ENCODE peak calls at places on chromosome 3, in ten cellular contexts. E is uterus, N is BJ, T is mesothelial cell of epicardium, X is GM12865, H is kidney, R is MCF 10A, U is tibial artery, J is GM06990, Y is epithelial cell of esophagus. Q is an unnamed sample.

GRCh38 chr3:148030975-148031374 is 621.8 kb downstream of the ZIC1 start:
- DNase-seq in X (no peak), R (no peak), N (no peak), Y (no peak), T (no peak), E (no peak), U (no peak), H (no peak), J (no peak), Q (no peak)

GRCh38 chr3:154121236-154122095 is at the start of gene ARHGEF26:
- DNase-seq in U (peak), J (peak), Y (peak), X (peak), N (no peak), E (peak), T (peak), H (peak), R (peak), Q (no peak)

GRCh38 chr3:66267031-66267430 is 46.2 kb downstream of the SLC25A26 start:
- DNase-seq in N (no peak), E (no peak), J (no peak), T (no peak), X (no peak), Y (no peak), H (no peak), R (no peak), U (no peak), Q (no peak)

GRCh38 chr3:163056874-163057497 is 1560.4 kb downstream of the OTOL1 start:
- DNase-seq in J (no peak), N (no peak), Y (peak), T (peak), H (no peak), X (peak), E (peak), U (no peak), R (peak), Q (no peak)

GRCh38 chr3:157981819-157982218 is 124.4 kb downstream of the SHOX2 start:
- DNase-seq in T (no peak), E (no peak), X (no peak), H (no peak), Y (peak), U (no peak), R (peak), N (no peak), J (no peak), Q (no peak)

GRCh38 chr3:49357466-49358216 is 512 bp downstream of the GPX1 start:
- DNase-seq in X (peak), T (peak), H (peak), N (no peak), E (peak), J (peak), Y (peak), U (peak), R (peak), Q (peak)

GRCh38 chr3:46695177-46695961 is 1.9 kb upstream of the ALS2CL start:
- DNase-seq in E (peak), X (peak), N (no peak), H (no peak), R (peak), T (no peak), Y (peak), J (peak), U (peak), Q (no peak)

GRCh38 chr3:43215684-43216336 is 70.5 kb upstream of the SNRK start:
- DNase-seq in E (no peak), N (no peak), T (no peak), U (no peak), H (no peak), R (no peak), Y (no peak), J (no peak), X (no peak), Q (no peak)

GRCh38 chr3:186021673-186022362 is 84.0 kb upstream of the TRA2B start:
- DNase-seq in U (peak), E (no peak), N (peak), R (peak), X (no peak), T (no peak), Y (peak), H (no peak), J (no peak), Q (no peak)

GRCh38 chr3:64422192-64422591 is 196.9 kb upstream of the PRICKLE2 start:
- DNase-seq in T (no peak), Y (no peak), X (no peak), R (no peak), J (no peak), N (no peak), H (no peak), U (no peak), E (no peak), Q (peak)

GRCh38 chr3:72258366-72258765 is 473.4 kb upstream of the PROK2 start:
- DNase-seq in E (no peak), H (no peak), R (no peak), T (no peak), U (no peak), Y (no peak), N (no peak), X (no peak), J (no peak), Q (no peak)

GRCh38 chr3:66508461-66508860 is 7.6 kb upstream of the LRIG1 start:
- DNase-seq in N (no peak), Y (no peak), H (no peak), T (no peak), R (no peak), J (no peak), E (no peak), X (no peak), U (no peak), Q (no peak)

GRCh38 chr3:125433611-125434041 is 58.5 kb upstream of the ZNF148 start:
- DNase-seq in N (no peak), J (no peak), E (no peak), R (peak), X (peak), T (no peak), Y (peak), H (no peak), U (no peak), Q (no peak)

GRCh38 chr3:59327324-59327939 is 277.6 kb upstream of the CFAP20DC start:
- DNase-seq in U (no peak), J (no peak), R (peak), E (no peak), X (no peak), H (no peak), Y (peak), T (no peak), N (peak), Q (peak)

GRCh38 chr3:38016847-38017444 is 12.5 kb downstream of the PLCD1 start:
- DNase-seq in U (peak), H (peak), E (no peak), T (no peak), N (no peak), X (no peak), J (no peak), Y (no peak), R (no peak), Q (no peak)

GRCh38 chr3:10744098-10744465 is 71.9 kb upstream of the SLC6A11 start:
- DNase-seq in Y (peak), H (no peak), U (no peak), X (peak), E (no peak), T (no peak), R (peak), J (no peak), N (no peak), Q (no peak)

GRCh38 chr3:184335661-184336483 is 1.5 kb upstream of the FAM131A start:
- DNase-seq in N (no peak), R (peak), X (peak), H (peak), J (peak), E (peak), U (peak), T (peak), Y (peak), Q (no peak)

GRCh38 chr3:197465197-197465995 is 90.4 kb downstream of the BDH1 start:
- DNase-seq in Y (no peak), E (no peak), X (no peak), T (no peak), H (no peak), J (no peak), N (no peak), U (no peak), R (no peak), Q (no peak)

GRCh38 chr3:98180311-98180710 is 13.8 kb downstream of the OR5H15 start:
- DNase-seq in H (no peak), E (no peak), U (no peak), X (no peak), T (no peak), Y (no peak), J (no peak), R (no peak), N (no peak), Q (no peak)

GRCh38 chr3:50245251-50245745 is 9.3 kb downstream of the GNAI2 start:
- DNase-seq in T (no peak), H (no peak), E (no peak), Y (no peak), R (no peak), N (no peak), J (no peak), X (no peak), U (no peak), Q (no peak)

GRCh38 chr3:184690236-184690883 is 21.5 kb downstream of the MAGEF1 start:
- DNase-seq in N (no peak), E (no peak), H (no peak), X (no peak), R (no peak), J (no peak), U (peak), T (no peak), Y (no peak), Q (no peak)

GRCh38 chr3:53169045-53169831 is 8.2 kb downstream of the PRKCD start:
- DNase-seq in X (peak), R (no peak), Y (peak), T (no peak), H (no peak), E (no peak), J (peak), N (no peak), U (no peak), Q (no peak)

GRCh38 chr3:124776856-124777255 is 46.6 kb downstream of the UMPS start:
- DNase-seq in E (no peak), R (no peak), H (no peak), X (no peak), N (no peak), T (no peak), J (no peak), U (no peak), Y (no peak), Q (no peak)

GRCh38 chr3:187788984-187789857 is 44.0 kb upstream of the BCL6 start:
- DNase-seq in X (no peak), J (no peak), H (no peak), E (no peak), Y (no peak), N (no peak), U (no peak), R (no peak), T (no peak), Q (no peak)

GRCh38 chr3:194860725-194861124 is 175.0 kb downstream of the FAM43A start:
- DNase-seq in J (no peak), R (no peak), N (no peak), T (no peak), X (no peak), U (no peak), H (no peak), Y (no peak), E (no peak), Q (no peak)

GRCh38 chr3:116863270-116863770 is 153.7 kb downstream of the TUSC7 start:
- DNase-seq in H (no peak), N (no peak), U (no peak), T (no peak), X (no peak), E (no peak), R (no peak), J (no peak), Y (no peak), Q (no peak)

GRCh38 chr3:100335137-100335833 is 728 bp downstream of the NIT2 start:
- DNase-seq in Y (peak), R (peak), U (no peak), X (peak), N (no peak), H (no peak), J (peak), T (no peak), E (no peak), Q (no peak)

GRCh38 chr3:138332472-138333073 is 2.9 kb upstream of the NME9 start:
- DNase-seq in T (no peak), J (no peak), X (peak), Y (peak), H (no peak), U (no peak), E (no peak), N (no peak), R (peak), Q (no peak)

GRCh38 chr3:37064747-37065146 is 71.4 kb downstream of the MLH1 start:
- DNase-seq in E (no peak), T (no peak), R (no peak), Y (no peak), J (no peak), H (no peak), X (no peak), U (no peak), N (no peak), Q (no peak)

GRCh38 chr3:197494366-197495058 is 61.3 kb downstream of the BDH1 start:
- DNase-seq in U (no peak), Y (peak), T (no peak), J (no peak), N (no peak), H (no peak), X (no peak), E (no peak), R (no peak), Q (peak)

DNA sequence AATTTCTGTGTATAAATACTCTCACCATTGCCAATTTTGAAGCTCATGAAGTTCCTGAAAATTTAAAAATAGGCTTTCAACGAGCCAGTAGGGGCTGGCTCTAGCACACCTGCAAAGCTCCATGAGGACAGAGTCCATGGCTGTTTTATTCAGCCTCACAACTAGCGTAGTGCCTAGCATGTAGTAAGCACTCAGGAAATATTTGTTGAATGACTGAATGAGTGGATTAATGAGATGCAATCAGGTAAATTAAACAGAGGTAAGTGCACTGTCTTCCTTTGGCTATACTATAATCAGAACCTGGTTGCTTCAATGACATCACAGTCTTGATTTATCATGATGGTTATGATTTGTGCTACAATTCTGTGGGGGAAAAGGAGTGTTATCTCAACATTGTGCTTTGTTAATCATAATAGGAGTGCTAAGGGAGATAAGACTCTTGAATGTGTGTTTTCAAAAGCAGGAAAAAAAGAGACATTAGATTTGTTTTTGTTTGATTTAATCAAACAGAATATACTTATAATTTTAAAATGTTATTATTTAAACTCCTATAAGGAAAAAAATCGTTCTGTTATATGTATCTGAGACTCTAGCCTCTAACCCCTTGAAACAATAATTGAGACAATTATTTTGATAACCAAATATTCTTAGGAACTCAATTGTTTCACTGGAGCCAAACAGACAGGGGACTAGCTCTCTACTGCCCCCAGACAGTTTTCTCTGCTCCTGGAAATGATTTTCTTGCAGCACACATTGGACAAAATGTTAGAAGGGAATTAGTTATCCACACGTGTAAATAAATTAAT is 171.7 kb upstream of the ATP11B start:
- DNase-seq in E (no peak), J (no peak), R (no peak), T (no peak), Y (no peak), U (no peak), N (no peak), X (no peak), H (no peak), Q (no peak)
- TF ChIP-seq CTCF in E (no peak), J (peak), R (peak), T (peak), Y (peak), U (no peak), N (no peak), X (peak), H (no peak), Q (peak)

DNA sequence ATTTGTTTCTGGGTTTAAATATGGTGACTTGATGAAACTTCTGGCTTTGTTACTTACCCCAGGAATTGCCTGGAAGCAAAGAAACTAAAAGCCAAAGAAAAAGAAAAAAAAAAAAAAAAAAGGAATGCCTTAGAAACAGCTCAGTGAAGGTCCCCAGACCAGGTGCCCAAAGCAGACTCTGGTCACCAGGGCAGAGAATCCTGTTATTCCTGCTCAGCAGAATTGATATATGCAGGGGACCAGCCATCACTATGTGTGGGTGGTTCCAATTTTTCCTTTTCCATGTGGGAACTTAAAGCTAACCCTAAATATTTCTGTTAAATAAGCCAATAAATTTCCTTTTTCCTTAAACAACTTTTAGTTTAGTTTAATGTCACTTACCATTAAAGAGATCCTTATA is 100.8 kb upstream of the TPRG1 start:
- DNase-seq in T (no peak), X (no peak), J (no peak), N (no peak), U (no peak), E (no peak), H (no peak), Y (no peak), R (no peak), Q (no peak)
- TF ChIP-seq CTCF in T (no peak), X (no peak), J (no peak), N (no peak), U (no peak), E (no peak), H (no peak), Y (no peak), R (no peak), Q (no peak)

GRCh38 chr3:68893600-68894239 is 38.6 kb downstream of the TAFA4 start:
- DNase-seq in U (no peak), H (no peak), N (no peak), X (peak), Y (peak), R (peak), J (no peak), E (no peak), T (no peak), Q (peak)
- TF ChIP-seq CTCF in U (peak), H (peak), N (peak), X (peak), Y (peak), R (peak), J (no peak), E (peak), T (peak), Q (peak)

GRCh38 chr3:128073807-128074206 is 21.6 kb downstream of the SEC61A1 start:
- DNase-seq in X (no peak), U (no peak), T (no peak), Y (peak), R (peak), H (no peak), N (no peak), J (no peak), E (no peak), Q (no peak)
- TF ChIP-seq CTCF in X (no peak), U (no peak), T (no peak), Y (no peak), R (no peak), H (no peak), N (no peak), J (no peak), E (no peak), Q (no peak)

GRCh38 chr3:122457706-122458105 is 41.8 kb upstream of the WDR5B start:
- DNase-seq in T (no peak), U (no peak), H (no peak), N (no peak), R (no peak), E (no peak), X (no peak), Y (no peak), J (no peak), Q (no peak)

GRCh38 chr3:122461834-122462233 is 46.0 kb upstream of the WDR5B start:
- DNase-seq in Y (no peak), U (no peak), J (no peak), N (no peak), H (no peak), R (no peak), T (no peak), X (no peak), E (no peak), Q (no peak)

GRCh38 chr3:122456074-122456473 is 40.2 kb upstream of the WDR5B start:
- DNase-seq in J (no peak), X (no peak), T (no peak), E (no peak), Y (no peak), N (no peak), H (no peak), R (no peak), U (no peak), Q (no peak)

GRCh38 chr3:122464659-122465058 is 48.8 kb upstream of the WDR5B start:
- DNase-seq in X (no peak), R (no peak), Y (no peak), T (no peak), N (no peak), U (no peak), E (no peak), J (no peak), H (no peak), Q (no peak)

DNA sequence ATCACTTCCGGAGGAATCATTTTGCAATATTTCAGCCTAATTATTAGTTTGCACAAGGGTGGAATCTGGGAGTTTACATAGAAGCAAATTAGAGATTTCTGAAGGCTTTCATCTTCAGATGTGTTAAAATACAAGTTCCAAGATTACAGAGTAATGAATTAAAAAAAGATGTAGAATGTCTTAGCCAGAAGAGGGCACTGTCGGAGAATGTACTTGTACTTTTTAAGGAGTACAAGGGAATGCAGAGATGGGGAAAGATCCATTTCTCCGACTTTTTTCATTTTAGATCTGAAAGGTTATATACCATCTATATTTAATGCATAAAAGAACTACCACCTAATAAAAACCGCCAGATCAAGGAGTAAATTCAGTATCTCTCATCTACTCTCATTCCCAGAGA is 43.1 kb upstream of the WDR5B start:
- DNase-seq in U (no peak), X (peak), H (no peak), Y (peak), J (no peak), R (peak), N (peak), T (no peak), E (no peak), Q (peak)
- TF ChIP-seq CTCF in U (peak), X (peak), H (peak), Y (peak), J (peak), R (peak), N (peak), T (no peak), E (peak), Q (peak)

DNA sequence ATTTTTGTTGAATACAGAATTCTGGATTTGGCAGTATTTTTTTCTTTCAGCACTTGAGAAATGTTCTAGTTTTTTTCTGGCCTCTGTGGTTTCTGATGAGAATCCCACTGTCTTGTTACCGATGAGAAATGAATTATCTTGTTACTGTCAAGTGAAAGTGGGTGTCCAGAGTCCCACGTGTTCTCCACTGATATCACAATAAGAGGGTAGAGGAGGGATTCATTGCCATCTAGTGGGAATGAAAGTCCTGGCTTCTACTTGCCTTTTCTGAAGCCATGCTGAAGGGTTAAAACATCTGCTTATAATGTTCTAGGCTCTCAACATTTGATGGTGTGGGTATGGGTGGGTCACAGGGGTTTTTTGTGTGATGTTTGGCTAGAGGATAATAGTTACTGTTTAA is 66.1 kb downstream of the SEC22A start:
- DNase-seq in T (no peak), H (no peak), E (no peak), Y (no peak), U (no peak), X (no peak), N (no peak), R (no peak), J (no peak), Q (no peak)
- TF ChIP-seq CTCF in T (no peak), H (no peak), E (no peak), Y (no peak), U (no peak), X (no peak), N (no peak), R (no peak), J (no peak), Q (no peak)

GRCh38 chr3:177606891-177607290 is 409.6 kb upstream of the TBL1XR1 start:
- DNase-seq in J (no peak), E (no peak), U (no peak), X (no peak), Y (peak), T (no peak), H (no peak), R (no peak), N (no peak), Q (no peak)
- TF ChIP-seq CTCF in J (no peak), E (no peak), U (no peak), X (no peak), Y (no peak), T (no peak), H (no peak), R (no peak), N (no peak), Q (no peak)

Q was measured in retinal pigment epithelial cell.